ENCODE peak calls at places on chromosomes 5 and 9, in four cellular contexts. Z is neuronal stem cell, R is H9, W is GM23248. X is an unnamed sample. For H3K4me1, the result is how much of the 10 kb centered on the place peaks cover.

GRCh38 chr5:32332971-32333370 is 20.2 kb upstream of the MTMR12 start:
- DNase-seq in Z (no peak), R (no peak), W (peak), X (no peak)

GRCh38 chr5:10307206-10308148 is at the start of gene CMBL:
- DNase-seq in Z (no peak), R (peak), W (peak), X (peak)

GRCh38 chr5:91183743-91184142 is 199.4 kb downstream of the ARRDC3 start:
- DNase-seq in Z (no peak), R (no peak), W (no peak), X (peak)

GRCh38 chr5:169581580-169582227 is 1.9 kb upstream of the SPDL1 start:
- DNase-seq in Z (peak), R (peak), W (peak), X (peak)

GRCh38 chr5:135737701-135738563 is 96.5 kb upstream of the SLC25A48 start:
- DNase-seq in Z (no peak), R (peak), W (no peak), X (no peak)

GRCh38 chr9:94937214-94937903 is 210.9 kb downstream of the AOPEP start:
- DNase-seq in Z (no peak), R (no peak), W (peak), X (no peak)

GRCh38 chr5:11048760-11049159 is 287.7 kb upstream of the DAP start:
- DNase-seq in Z (no peak), R (no peak), W (no peak), X (no peak)

GRCh38 chr5:6158974-6159863 is 219.1 kb downstream of the MED10 start:
- DNase-seq in Z (no peak), R (no peak), W (peak), X (no peak)

GRCh38 chr9:128081052-128081451 is 13.0 kb downstream of the SLC25A25 start:
- DNase-seq in Z (no peak), R (no peak), W (peak), X (no peak)

GRCh38 chr9:90909747-90910283 is 108.2 kb downstream of the SYK start:
- DNase-seq in Z (no peak), R (no peak), W (no peak), X (no peak)

GRCh38 chr5:14851999-14852526 is 19.5 kb downstream of the ANKH start:
- DNase-seq in Z (no peak), R (no peak), W (no peak), X (no peak)

GRCh38 chr5:57317341-57317740 is 143.5 kb downstream of the GPBP1 start:
- DNase-seq in Z (no peak), R (no peak), W (no peak), X (no peak)

GRCh38 chr9:93984860-93985259 is 29.7 kb upstream of the BARX1 start:
- DNase-seq in Z (no peak), R (peak), W (no peak), X (no peak)

GRCh38 chr9:74361508-74361907 is 135.6 kb upstream of the RORB start:
- DNase-seq in Z (no peak), R (no peak), W (no peak), X (no peak)

GRCh38 chr5:179716286-179716685 is 16.3 kb upstream of the MAML1 start:
- DNase-seq in Z (no peak), R (no peak), W (peak), X (no peak)

GRCh38 chr9:123406691-123407536 is 50.9 kb downstream of the CRB2 start:
- DNase-seq in Z (peak), R (no peak), W (no peak), X (no peak)

GRCh38 chr9:90078988-90079457 is 474.2 kb downstream of the GADD45G start:
- DNase-seq in Z (no peak), R (no peak), W (no peak), X (no peak)

GRCh38 chr5:173451031-173451430 is 122.8 kb upstream of the STC2 start:
- DNase-seq in Z (no peak), R (peak), W (peak), X (peak)

GRCh38 chr5:10250804-10251276 is 760 bp downstream of the CCT5 start:
- DNase-seq in Z (no peak), R (no peak), W (peak), X (no peak)

GRCh38 chr9:108049671-108050494 is 560.3 kb upstream of the KLF4 start:
- DNase-seq in Z (no peak), R (no peak), W (no peak), X (no peak)

GRCh38 chr5:160390787-160391696 is 8.8 kb downstream of the FAM200C start:
- DNase-seq in Z (no peak), R (no peak), W (peak), X (no peak)

GRCh38 chr5:40400245-40400644 is 279.5 kb upstream of the PTGER4 start:
- DNase-seq in Z (no peak), R (no peak), W (no peak), X (peak)

GRCh38 chr5:145947581-145947980 is 11.2 kb downstream of the SH3RF2 start:
- DNase-seq in Z (no peak), R (no peak), W (no peak), X (no peak)

GRCh38 chr5:88883059-88883565 is at the start of gene MEF2C:
- DNase-seq in Z (peak), R (peak), W (peak), X (peak)

GRCh38 chr5:171997011-171997410 is 9.4 kb downstream of the FBXW11 start:
- DNase-seq in Z (no peak), R (no peak), W (no peak), X (no peak)

GRCh38 chr5:55927861-55928655 is 66.7 kb downstream of the IL6ST start:
- DNase-seq in Z (no peak), R (no peak), W (no peak), X (no peak)

GRCh38 chr5:179781846-179782245 is 11.9 kb upstream of the LTC4S start:
- DNase-seq in Z (no peak), R (no peak), W (no peak), X (peak)

GRCh38 chr9:86809968-86810367 is 137.3 kb downstream of the GAS1 start:
- DNase-seq in Z (no peak), R (no peak), W (no peak), X (no peak)

GRCh38 chr5:132238169-132238744 is 10.6 kb upstream of the P4HA2 start:
- DNase-seq in Z (peak), R (peak), W (peak), X (peak)

GRCh38 chr5:32390819-32391591 is 53.5 kb downstream of the ZFR start:
- DNase-seq in Z (no peak), R (no peak), W (peak), X (no peak)

GRCh38 chr9:21155501-21155900 is 11.0 kb downstream of the IFNA21 start:
- DNase-seq in Z (no peak), R (no peak), W (peak), X (no peak)

GRCh38 chr5:138037271-138037670 is 4.4 kb upstream of the FAM13B start:
- DNase-seq in Z (no peak), R (no peak), W (no peak), X (no peak)

GRCh38 chr9:16290169-16290568 is 580.3 kb downstream of the BNC2 start:
- DNase-seq in Z (no peak), R (peak), W (no peak), X (no peak)

GRCh38 chr5:430214-430925 is 12.6 kb upstream of the EXOC3 start:
- DNase-seq in Z (no peak), R (peak), W (no peak), X (peak)

DNA sequence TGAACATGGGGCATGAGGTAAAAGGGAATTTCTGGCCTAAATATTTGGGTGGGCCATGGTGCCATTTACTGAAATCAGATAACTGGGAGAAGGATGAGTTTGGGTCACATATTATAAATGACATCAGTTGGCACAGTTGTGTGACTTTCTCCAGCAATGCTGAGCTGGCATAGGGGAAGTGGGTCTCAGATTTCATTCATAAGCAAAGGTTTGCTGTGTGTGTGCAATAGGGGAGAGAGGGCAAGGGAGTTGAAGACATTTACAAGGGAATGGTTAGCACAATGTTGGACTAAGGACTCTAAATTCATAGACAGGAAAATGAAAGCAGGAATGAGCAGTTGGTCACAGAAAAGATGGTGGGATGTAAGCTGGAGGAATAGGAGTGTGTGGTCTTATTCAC is 47.8 kb upstream of the KLF9 start:
- DNase-seq in Z (no peak), R (no peak), W (no peak), X (no peak)
- H3K27ac ChIP-seq in Z (no peak), R (no peak), W (no peak), X (no peak)

GRCh38 chr9:36149197-36149596 is 12.7 kb downstream of the GLIPR2 start:
- DNase-seq in Z (no peak), R (no peak), W (peak), X (peak)
- H3K4me1 ChIP-seq in Z (under half), R (under half), W (under half), X (under half)

GRCh38 chr5:149433524-149434131 is 54.5 kb upstream of the IL17B start:
- DNase-seq in Z (no peak), R (no peak), W (no peak), X (peak)
- H3K27ac ChIP-seq in Z (no peak), R (no peak), W (peak), X (peak)

GRCh38 chr9:76650692-76651091 is 113.5 kb upstream of the PCA3 start:
- DNase-seq in Z (no peak), R (peak), W (no peak), X (no peak)
- H3K4me1 ChIP-seq in Z (under half), R (under half), W (half or more), X (under half)

GRCh38 chr9:132408521-132408920 is 1.5 kb upstream of the CFAP77 start:
- DNase-seq in Z (no peak), R (no peak), W (no peak), X (peak)
- H3K27ac ChIP-seq in Z (no peak), R (no peak), W (no peak), X (peak)

GRCh38 chr5:78597858-78598415 is 50.6 kb downstream of the LHFPL2 start:
- DNase-seq in Z (no peak), R (no peak), W (peak), X (no peak)
- H3K4me1 ChIP-seq in Z (under half), R (under half), W (half or more), X (under half)

X was measured in right cardiac atrium.